ENCODE peak calls at places on chromosomes 16 and 17, in four cellular contexts. Y is nucleus accumbens, U is activated gamma-delta T cell treated with Interleukin-2 at 50 U/mL for 16 hours, K is hypothalamus. S is an unnamed sample.

GRCh38 chr17:50297407-50297865 is 23.2 kb downstream of the TMEM92 start:
- DNase-seq in U (peak; percentile 73), K (peak; percentile 23), Y (peak; percentile 17), S (no peak)

GRCh38 chr17:57842280-57842679 is 7.6 kb downstream of the MRPS23 start:
- DNase-seq in Y (no peak), U (no peak), K (no peak), S (no peak)

GRCh38 chr17:52410781-52411180 is 252.3 kb upstream of the CA10 start:
- DNase-seq in K (no peak), Y (no peak), U (no peak), S (no peak)

GRCh38 chr17:80901319-80901718 is 90.3 kb upstream of the CHMP6 start:
- DNase-seq in K (no peak), U (no peak), Y (no peak), S (peak; percentile 18)

GRCh38 chr17:82121660-82122629 is 23.9 kb upstream of the FASN start:
- DNase-seq in U (no peak), Y (no peak), K (no peak), S (no peak)

GRCh38 chr16:28873543-28874201 is 4.6 kb upstream of the ATP2A1 start:
- DNase-seq in K (no peak), Y (no peak), U (peak; percentile 55), S (no peak)

GRCh38 chr16:56547120-56547948 is 17.5 kb upstream of the MT4 start:
- DNase-seq in Y (peak; percentile 75), U (no peak), K (peak; percentile 56), S (peak; percentile 90)

GRCh38 chr16:81937305-81938038 is 73.8 kb downstream of the SDR42E1 start:
- DNase-seq in U (no peak), Y (no peak), K (no peak), S (no peak)

GRCh38 chr17:15479697-15480096 is 12.3 kb upstream of the CDRT4 start:
- DNase-seq in K (no peak), U (no peak), Y (no peak), S (no peak)

GRCh38 chr17:34161600-34161999 is 93.5 kb upstream of the CCL2 start:
- DNase-seq in Y (no peak), U (no peak), K (no peak), S (no peak)

GRCh38 chr17:17109231-17109630 is 67.0 kb downstream of the MPRIP start:
- DNase-seq in K (no peak), Y (no peak), U (no peak), S (no peak)

GRCh38 chr16:85888405-85889331 is 10.3 kb upstream of the IRF8 start:
- DNase-seq in K (no peak), U (peak; percentile 10), Y (no peak), S (no peak)

GRCh38 chr16:7303014-7303676 is 29.5 kb upstream of the RBFOX1 start:
- DNase-seq in K (no peak), Y (no peak), U (no peak), S (no peak)

GRCh38 chr16:28149016-28149888 is 62.5 kb downstream of the XPO6 start:
- DNase-seq in Y (no peak), K (no peak), U (no peak), S (no peak)

GRCh38 chr16:6602401-6602800 is 730.2 kb upstream of the RBFOX1 start:
- DNase-seq in K (no peak), Y (no peak), U (no peak), S (no peak)

GRCh38 chr16:2462031-2462866 is 2.3 kb downstream of the TEDC2 start:
- DNase-seq in Y (no peak), K (no peak), U (no peak), S (no peak)

GRCh38 chr17:74426551-74427047 is 5.3 kb upstream of the GPRC5C start:
- DNase-seq in U (no peak), K (no peak), Y (no peak), S (no peak)

GRCh38 chr16:69330286-69331109 is at the start of gene PDF:
- DNase-seq in U (peak; percentile 79), K (peak; percentile 84), Y (peak; percentile 86), S (peak; percentile 94)

GRCh38 chr17:59751955-59752413 is 44.5 kb downstream of the VMP1 start:
- DNase-seq in U (no peak), Y (no peak), K (no peak), S (no peak)

GRCh38 chr16:58582971-58583765 is 46.5 kb downstream of the CNOT1 start:
- DNase-seq in Y (no peak), U (no peak), K (no peak), S (no peak)

S was measured in putamen.